ENCODE peak calls at places on chromosomes 12 and 14, in six cellular contexts. E is fibroblast of lung, L is PC-3, T is heart right ventricle, F is breast epithelium, M is left ventricle myocardium inferior. I is an unnamed sample.

GRCh38 chr12:48003226-48004038 is 844 bp downstream of the COL2A1 start:
- DNase-seq in T (no peak), E (peak), M (no peak), F (no peak), L (peak), I (no peak)

GRCh38 chr12:50222275-50222783 is 55.2 kb upstream of the CERS5 start:
- DNase-seq in F (no peak), E (peak), T (no peak), L (peak), M (peak), I (peak)

GRCh38 chr14:67999693-68000384 is 180.3 kb downstream of the RAD51B start:
- DNase-seq in E (peak), F (no peak), T (no peak), L (peak), M (no peak), I (no peak)

GRCh38 chr12:57793920-57794319 is 11.3 kb downstream of the TSFM start:
- DNase-seq in L (peak), F (no peak), T (no peak), E (peak), M (no peak), I (no peak)

GRCh38 chr12:53383258-53383657 is 3.3 kb downstream of the SP1 start:
- DNase-seq in T (no peak), F (no peak), E (no peak), M (no peak), L (peak), I (no peak)

GRCh38 chr14:101282418-101282817 is 278.9 kb upstream of the DIO3 start:
- DNase-seq in F (no peak), E (no peak), T (no peak), M (no peak), L (no peak), I (no peak)

GRCh38 chr14:45089813-45090212 is 5.9 kb downstream of the PRPF39 start:
- DNase-seq in L (peak), F (no peak), M (no peak), T (no peak), E (peak), I (no peak)

GRCh38 chr12:30990316-30990715 is 63.8 kb downstream of the TSPAN11 start:
- DNase-seq in L (no peak), F (no peak), M (no peak), T (no peak), E (no peak), I (no peak)

GRCh38 chr12:53713516-53713915 is 13.7 kb downstream of the CALCOCO1 start:
- DNase-seq in T (no peak), F (no peak), M (no peak), L (no peak), E (no peak), I (no peak)

GRCh38 chr12:96445743-96446655 is 43.4 kb upstream of the CFAP54 start:
- DNase-seq in M (no peak), F (no peak), L (peak), T (no peak), E (peak), I (no peak)

GRCh38 chr12:112183141-112183581 is 57.8 kb downstream of the TRAFD1 start:
- DNase-seq in T (no peak), F (no peak), E (peak), M (no peak), L (no peak), I (no peak)

GRCh38 chr12:30622509-30622908 is 73.2 kb downstream of the IPO8 start:
- DNase-seq in M (no peak), T (no peak), L (peak), E (peak), F (no peak), I (no peak)

GRCh38 chr14:91368681-91369416 is 48.8 kb downstream of the CCDC88C start:
- DNase-seq in M (no peak), T (no peak), E (no peak), L (no peak), F (no peak), I (no peak)

GRCh38 chr12:56884421-56884820 is 49.8 kb downstream of the SDR9C7 start:
- DNase-seq in F (no peak), L (peak), T (no peak), M (no peak), E (no peak), I (no peak)

GRCh38 chr12:19234171-19234704 is 104.7 kb downstream of the PLEKHA5 start:
- DNase-seq in M (no peak), L (no peak), T (no peak), F (no peak), E (peak), I (no peak)

GRCh38 chr12:6840428-6841138 is at the start of gene GNB3:
- DNase-seq in L (no peak), F (no peak), E (no peak), M (peak), T (no peak), I (no peak)

GRCh38 chr14:78697341-78697740 is 527.2 kb downstream of the NRXN3 start:
- DNase-seq in T (no peak), E (peak), L (peak), M (no peak), F (no peak), I (peak)

GRCh38 chr14:20657216-20658211 is 16.0 kb upstream of the OR6S1 start:
- DNase-seq in E (no peak), L (peak), F (no peak), T (no peak), M (no peak), I (no peak)

GRCh38 chr14:66070542-66071319 is 415.4 kb upstream of the CCDC196 start:
- DNase-seq in F (no peak), T (peak), L (peak), M (peak), E (peak), I (no peak)

GRCh38 chr12:39368096-39368495 is 74.8 kb downstream of the KIF21A start:
- DNase-seq in F (no peak), E (peak), L (peak), M (no peak), T (no peak), I (no peak)

GRCh38 chr12:29537292-29537691 is 39.8 kb upstream of the OVCH1 start:
- DNase-seq in L (peak), F (no peak), M (no peak), E (peak), T (no peak), I (peak)

GRCh38 chr14:32134448-32135070 is 57.5 kb downstream of the ARHGAP5 start:
- DNase-seq in M (no peak), E (peak), T (no peak), F (no peak), L (peak), I (no peak)

GRCh38 chr12:14249368-14249767 is 116.1 kb upstream of the ATF7IP start:
- DNase-seq in L (peak), T (no peak), E (no peak), F (no peak), M (no peak), I (no peak)

DNA sequence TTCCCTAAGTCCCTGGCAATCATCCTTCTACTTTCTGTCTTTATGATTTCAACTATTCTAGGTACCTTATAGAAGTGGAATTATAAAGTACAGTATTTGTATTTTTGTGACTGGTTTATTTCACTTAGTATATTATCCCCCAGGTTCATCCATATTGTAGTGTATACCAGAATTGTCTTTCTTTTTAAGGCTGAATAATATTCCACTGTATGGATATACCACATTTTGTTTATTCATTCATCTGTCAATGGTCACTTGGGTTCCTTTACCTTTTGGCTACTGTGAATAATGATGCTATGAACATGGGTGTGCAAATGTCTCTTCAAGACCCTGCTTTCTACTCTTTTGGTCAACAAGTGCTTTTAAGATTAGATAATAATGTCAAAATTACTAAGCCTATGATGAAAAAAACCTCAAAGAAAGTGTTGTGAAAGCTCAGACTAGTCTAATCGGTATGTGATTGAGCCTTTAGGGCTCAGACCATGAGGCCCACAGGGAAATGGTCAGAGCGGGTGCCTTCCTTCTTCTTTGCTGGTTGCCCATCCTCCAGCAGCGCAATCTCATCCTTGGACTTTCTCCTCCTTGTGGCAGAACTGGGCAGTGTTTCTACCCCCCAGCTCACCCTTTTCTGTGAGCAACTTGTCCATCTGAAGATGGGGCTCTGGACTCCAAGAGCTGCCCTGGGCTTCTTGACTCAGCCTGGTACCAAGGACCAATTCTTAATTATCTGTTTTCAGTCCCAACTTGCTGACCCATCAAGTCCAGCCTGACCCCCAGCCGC is 105.4 kb downstream of the TTC8 start:
- DNase-seq in L (peak), T (no peak), M (no peak), F (no peak), E (no peak), I (no peak)
- TF ChIP-seq CTCF in L (peak), T (no peak), M (no peak), F (no peak), E (peak), I (no peak)

DNA sequence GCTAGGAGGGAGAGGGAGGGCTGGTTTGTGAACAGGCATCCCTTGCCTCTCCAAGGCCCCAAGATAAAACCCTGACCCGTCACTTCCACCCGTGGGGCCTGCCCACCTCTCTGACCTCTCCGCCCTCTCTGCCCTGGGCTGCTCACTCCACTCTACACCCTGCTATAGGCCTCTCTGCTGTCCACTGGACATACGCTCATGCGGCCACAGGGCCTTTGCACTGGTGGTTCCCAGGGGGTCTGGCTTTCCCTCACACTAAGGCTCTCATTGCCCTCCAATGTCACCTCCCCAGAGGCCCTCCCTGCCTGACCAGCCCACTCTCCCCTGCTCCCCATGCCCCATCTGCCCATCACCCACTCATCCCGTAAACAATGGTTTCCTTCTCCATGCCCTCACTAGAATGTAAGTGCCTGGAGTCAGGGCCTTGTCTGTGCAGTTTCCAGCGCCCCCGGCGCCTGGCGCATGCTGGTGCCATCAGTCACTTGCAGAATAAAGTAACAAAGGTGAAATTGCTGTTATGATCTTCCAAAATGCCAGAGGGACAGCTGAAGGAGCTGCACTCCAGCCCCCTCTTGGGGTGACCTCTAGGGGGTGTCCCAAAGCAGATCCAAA is 73.6 kb downstream of the RFLNA start:
- DNase-seq in F (no peak), M (no peak), T (no peak), L (no peak), E (no peak), I (no peak)
- TF ChIP-seq CTCF in F (no peak), M (no peak), T (no peak), L (peak), E (no peak), I (peak)

GRCh38 chr12:76876696-76877229 is 2.1 kb downstream of the CSRP2 start:
- DNase-seq in F (no peak), T (no peak), E (no peak), L (no peak), M (no peak), I (no peak)

GRCh38 chr12:76880156-76881023 is 1.6 kb upstream of the CSRP2 start:
- DNase-seq in F (no peak), L (no peak), M (no peak), T (no peak), E (peak), I (no peak)

GRCh38 chr12:76879710-76880025 is 849 bp upstream of the CSRP2 start:
- DNase-seq in L (no peak), E (no peak), F (no peak), M (no peak), T (peak), I (no peak)

GRCh38 chr12:76878899-76879709 is at the start of gene CSRP2:
- DNase-seq in T (peak), L (peak), M (peak), F (peak), E (peak), I (peak)

DNA sequence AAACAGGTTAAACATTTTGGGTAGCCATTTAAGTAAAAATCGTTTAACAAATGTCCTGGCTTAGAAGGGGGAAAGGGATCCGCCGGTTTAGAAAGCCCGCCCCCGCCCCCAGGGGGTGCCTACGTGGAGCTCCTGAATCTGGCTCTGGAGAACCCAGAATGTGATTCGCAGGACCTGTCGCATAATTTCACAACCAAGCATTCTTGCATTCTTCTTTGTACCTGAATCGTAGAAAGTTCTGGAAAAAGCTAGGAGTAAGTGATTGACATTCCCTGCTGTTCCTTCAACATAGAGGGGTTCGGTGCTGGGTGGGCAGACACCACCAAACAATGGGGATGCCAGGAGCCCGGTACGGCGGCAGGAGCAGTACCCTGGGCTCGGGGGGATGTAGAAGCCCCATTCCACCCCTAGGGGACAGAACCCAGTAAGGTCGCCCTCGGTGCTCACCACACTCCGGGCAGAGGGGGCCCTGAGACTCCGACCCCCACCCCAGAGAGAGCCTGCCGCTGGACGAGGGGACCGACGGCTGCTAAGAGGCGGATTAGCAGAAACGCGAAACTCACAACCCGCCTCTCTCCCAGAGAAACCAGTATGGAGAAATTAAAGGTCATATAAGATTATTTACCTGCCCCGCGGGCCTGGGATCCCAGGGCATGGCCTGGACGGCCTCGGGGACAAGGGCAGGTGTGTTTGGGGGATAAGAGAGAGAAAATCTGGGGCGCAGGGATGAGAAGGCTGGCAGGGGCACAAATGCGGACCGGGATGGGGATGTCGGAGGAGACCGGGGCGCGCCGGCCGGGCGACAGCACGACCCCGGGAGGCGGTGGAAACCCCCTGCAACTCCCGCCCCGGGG is 547 bp downstream of the CSRP2 start:
- DNase-seq in T (peak), M (no peak), L (peak), F (no peak), E (peak), I (no peak)
- TF ChIP-seq CTCF in T (no peak), M (no peak), L (peak), F (no peak), E (peak), I (peak)

DNA sequence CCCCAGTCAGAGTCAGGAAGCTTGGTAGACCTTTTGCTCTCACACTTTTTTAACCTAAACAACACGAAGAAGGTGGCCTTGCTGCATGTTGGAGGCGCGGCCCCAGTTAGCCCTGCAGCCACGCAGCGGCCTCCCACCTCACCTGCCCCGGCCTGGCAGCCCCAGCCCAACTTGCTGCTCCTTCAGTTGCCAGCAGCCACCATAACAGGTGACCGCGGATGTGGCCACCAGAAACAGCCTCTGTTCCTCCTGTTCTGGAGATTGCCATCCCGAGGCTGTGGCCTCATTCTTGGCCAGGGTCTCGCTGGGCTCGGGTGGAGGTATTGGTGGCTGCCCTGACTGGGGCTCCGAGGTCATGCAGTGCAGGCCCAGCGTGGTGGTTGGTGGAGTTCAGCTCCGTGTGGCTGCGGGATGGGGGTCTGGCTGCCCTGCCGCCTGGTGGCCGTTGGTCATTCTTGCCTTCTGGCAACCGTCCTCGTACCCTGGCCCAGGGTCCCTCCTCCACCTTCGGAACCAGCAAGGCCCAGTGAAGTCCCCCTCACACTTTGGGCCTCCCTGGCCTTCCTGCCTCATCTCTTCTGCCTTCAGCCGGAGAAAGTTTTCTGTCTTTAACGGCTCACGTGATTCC is 20.7 kb upstream of the TEX22 start:
- DNase-seq in T (no peak), L (no peak), E (no peak), F (no peak), M (no peak), I (no peak)
- TF ChIP-seq CTCF in T (no peak), L (no peak), E (no peak), F (no peak), M (no peak), I (no peak)

GRCh38 chr12:132561784-132562156 is 48.6 kb downstream of the LRCOL1 start:
- DNase-seq in M (no peak), L (peak), T (no peak), E (no peak), F (no peak), I (no peak)
- TF ChIP-seq CTCF in M (peak), L (peak), T (no peak), E (peak), F (no peak), I (peak)

GRCh38 chr14:72182773-72183432 is 250.7 kb downstream of the RGS6 start:
- DNase-seq in T (no peak), F (no peak), E (no peak), L (no peak), M (no peak), I (no peak)

GRCh38 chr14:72183631-72184030 is 251.4 kb downstream of the RGS6 start:
- DNase-seq in E (no peak), M (no peak), L (no peak), F (no peak), T (no peak), I (no peak)

GRCh38 chr14:72177246-72177645 is 245.0 kb downstream of the RGS6 start:
- DNase-seq in L (no peak), T (no peak), E (no peak), M (peak), F (no peak), I (no peak)

GRCh38 chr14:72173038-72173720 is 240.9 kb downstream of the RGS6 start:
- DNase-seq in E (no peak), T (no peak), M (no peak), F (no peak), L (no peak), I (no peak)

DNA sequence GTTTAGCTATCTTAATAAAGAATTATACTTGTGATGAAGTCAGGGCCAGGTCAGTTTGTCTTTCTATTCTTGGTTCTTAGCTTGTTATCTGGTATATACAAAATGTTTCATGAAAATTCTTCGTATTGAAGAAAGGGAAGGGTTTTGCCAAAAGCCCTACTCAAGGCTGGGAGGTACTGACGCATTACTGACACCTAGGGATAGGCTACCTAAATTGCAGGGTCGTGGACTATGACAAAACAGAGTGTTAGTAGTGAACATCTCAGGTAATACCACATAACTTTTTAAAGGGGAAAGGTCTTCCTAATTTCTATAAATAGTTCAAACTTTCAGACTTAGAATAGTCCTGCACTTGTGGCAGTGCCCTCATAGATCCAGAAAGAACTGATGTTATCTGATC is 246.3 kb downstream of the RGS6 start:
- DNase-seq in T (no peak), E (no peak), F (no peak), L (no peak), M (no peak), I (no peak)
- TF ChIP-seq CTCF in T (no peak), E (no peak), F (no peak), L (peak), M (no peak), I (no peak)

GRCh38 chr12:108519558-108519957 is 4.5 kb downstream of the FICD start:
- DNase-seq in M (no peak), F (no peak), E (no peak), T (no peak), L (no peak), I (no peak)
- TF ChIP-seq CTCF in M (no peak), F (no peak), E (no peak), T (no peak), L (peak), I (no peak)

DNA sequence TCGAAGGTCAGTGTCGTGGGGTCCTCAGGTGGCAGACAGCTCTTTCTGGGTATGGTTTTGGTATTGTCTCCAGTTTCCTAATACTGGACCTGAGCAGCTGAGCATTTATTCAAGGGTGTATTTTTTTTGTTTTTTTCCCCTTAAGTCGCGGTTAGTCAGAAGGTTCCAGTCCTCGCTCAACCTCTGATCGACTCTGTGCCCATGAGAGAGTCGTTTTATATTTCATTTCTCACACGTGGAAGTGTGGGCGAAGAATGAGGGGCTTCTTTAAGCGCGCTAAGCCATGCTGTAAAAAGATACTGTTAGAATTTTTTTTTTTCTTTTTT is 499 bp downstream of the MIPOL1 start:
- DNase-seq in F (no peak), T (no peak), M (no peak), E (no peak), L (no peak), I (no peak)
- TF ChIP-seq CTCF in F (no peak), T (no peak), M (no peak), E (no peak), L (no peak), I (no peak)

GRCh38 chr12:121089031-121089812 is 43.5 kb upstream of the P2RX7 start:
- DNase-seq in F (no peak), M (no peak), T (no peak), E (no peak), L (no peak), I (no peak)
- TF ChIP-seq CTCF in F (no peak), M (no peak), T (no peak), E (no peak), L (peak), I (no peak)

I was measured in AG09319.